ENCODE peak calls at places on chromosomes 13 and 19, in five cellular contexts. Y is cardiac muscle cell, C is neural progenitor cell, T is MG63, Q is skeletal muscle cell. L is an unnamed sample.

GRCh38 chr13:46885018-46885417 is 11.8 kb downstream of the HTR2A start:
- DNase-seq in Y (no peak), C (no peak), T (no peak), Q (no peak), L (no peak)

GRCh38 chr13:70297219-70297618 is 189.0 kb upstream of the KLHL1 start:
- DNase-seq in Y (no peak), C (no peak), T (no peak), Q (no peak), L (no peak)

GRCh38 chr13:34174671-34175145 is 356.8 kb downstream of the RFC3 start:
- DNase-seq in Y (peak), C (no peak), T (no peak), Q (no peak), L (no peak)

GRCh38 chr19:3123956-3124355 is 11.9 kb upstream of the GNA15 start:
- DNase-seq in Y (no peak), C (no peak), T (no peak), Q (no peak), L (no peak)

GRCh38 chr13:97004096-97004876 is 10.0 kb upstream of the OXGR1 start:
- DNase-seq in Y (peak), C (no peak), T (no peak), Q (no peak), L (no peak)

GRCh38 chr19:3661284-3662238 is 35.0 kb upstream of the CACTIN start:
- DNase-seq in Y (no peak), C (no peak), T (no peak), Q (no peak), L (no peak)

GRCh38 chr13:69565334-69565733 is 542.3 kb upstream of the ATXN8OS start:
- DNase-seq in Y (peak), C (peak), T (peak), Q (no peak), L (peak)

GRCh38 chr19:23776507-23777205 is 18.0 kb upstream of the ZNF681 start:
- DNase-seq in Y (no peak), C (no peak), T (no peak), Q (no peak), L (no peak)

GRCh38 chr13:21237081-21237480 is 60.6 kb downstream of the MRPL57 start:
- DNase-seq in Y (no peak), C (no peak), T (no peak), Q (no peak), L (peak)

GRCh38 chr13:24161980-24162517 is 1.5 kb downstream of the SPATA13 start:
- DNase-seq in Y (no peak), C (no peak), T (no peak), Q (no peak), L (no peak)

GRCh38 chr13:40251343-40252032 is 415.0 kb downstream of the FOXO1 start:
- DNase-seq in Y (peak), C (no peak), T (no peak), Q (no peak), L (no peak)

GRCh38 chr13:67106502-67107057 is 123.6 kb downstream of the PCDH9 start:
- DNase-seq in Y (no peak), C (no peak), T (no peak), Q (no peak), L (no peak)

GRCh38 chr13:25375727-25376358 is 4.1 kb downstream of the ATP8A2 start:
- DNase-seq in Y (peak), C (peak), T (no peak), Q (no peak), L (peak)

GRCh38 chr19:17171874-17172273 is 43.3 kb upstream of the USE1 start:
- DNase-seq in Y (no peak), C (no peak), T (no peak), Q (no peak), L (no peak)

DNA sequence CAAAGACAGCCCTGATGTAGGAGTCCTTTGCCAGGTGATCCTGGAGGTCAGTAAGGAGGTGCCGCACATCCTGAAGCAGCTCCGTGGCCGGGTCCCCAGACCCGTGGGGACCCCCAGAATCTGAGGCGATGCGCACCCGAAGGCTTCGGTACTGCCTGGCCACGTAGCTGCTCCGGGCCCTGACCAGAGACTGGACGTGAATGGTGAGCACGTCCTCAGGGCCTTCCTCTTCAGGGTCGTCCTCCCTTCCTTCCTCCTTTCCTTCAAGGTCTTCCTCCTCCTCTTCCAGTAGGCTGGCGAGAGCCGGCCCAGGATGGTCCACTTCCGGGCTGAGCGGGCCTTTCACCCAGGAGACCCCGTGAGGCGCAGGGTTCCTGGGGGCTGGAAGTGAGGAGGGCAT is 7.5 kb downstream of the RINL start:
- DNase-seq in Y (no peak), C (no peak), T (no peak), Q (no peak), L (no peak)
- H3K4me3 ChIP-seq in Y (no peak), C (no peak), T (no peak), Q (no peak), L (no peak)

GRCh38 chr13:52406629-52407028 is 657 bp upstream of the THSD1 start:
- DNase-seq in Y (no peak), C (no peak), T (no peak), Q (no peak), L (no peak)
- H3K4me3 ChIP-seq in Y (no peak), C (peak), T (peak), Q (peak), L (no peak)

GRCh38 chr19:7524523-7524922 is 2.1 kb downstream of the MCOLN1 start:
- DNase-seq in Y (no peak), C (no peak), T (no peak), Q (no peak), L (no peak)
- H3K4me3 ChIP-seq in Y (no peak), C (no peak), T (no peak), Q (no peak), L (no peak)

DNA sequence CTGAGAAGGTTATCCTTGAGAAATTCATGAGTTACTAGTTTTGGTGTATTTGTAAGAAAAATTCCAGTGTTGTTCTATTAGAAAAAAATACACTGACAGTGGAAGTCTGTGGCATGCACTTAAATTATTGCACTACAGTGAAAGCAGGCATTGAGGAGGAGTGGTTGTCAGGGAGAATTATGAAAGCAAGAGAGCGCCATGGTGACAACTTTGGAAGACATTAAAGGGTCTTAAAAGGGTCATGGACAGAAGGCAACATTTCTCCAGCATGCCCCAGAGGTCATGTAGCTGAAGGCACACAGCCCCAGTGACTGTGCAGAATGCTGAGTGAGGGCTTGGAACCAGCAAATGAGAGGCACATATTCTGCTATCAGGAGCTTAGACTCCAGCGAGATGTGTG is 292.7 kb downstream of the OLFM4 start:
- DNase-seq in Y (no peak), C (no peak), T (no peak), Q (no peak), L (no peak)
- H3K4me3 ChIP-seq in Y (no peak), C (no peak), T (no peak), Q (no peak), L (no peak)

GRCh38 chr19:7292950-7293794 is 1.0 kb downstream of the INSR start:
- DNase-seq in Y (peak), C (peak), T (peak), Q (no peak), L (no peak)

GRCh38 chr19:7293795-7294570 is at the start of gene INSR:
- DNase-seq in Y (peak), C (peak), T (peak), Q (peak), L (peak)

GRCh38 chr19:7292352-7292949 is 1.8 kb downstream of the INSR start:
- DNase-seq in Y (no peak), C (no peak), T (no peak), Q (no peak), L (no peak)

GRCh38 chr19:7295912-7296486 is 1.8 kb upstream of the INSR start:
- DNase-seq in Y (no peak), C (no peak), T (no peak), Q (no peak), L (no peak)

DNA sequence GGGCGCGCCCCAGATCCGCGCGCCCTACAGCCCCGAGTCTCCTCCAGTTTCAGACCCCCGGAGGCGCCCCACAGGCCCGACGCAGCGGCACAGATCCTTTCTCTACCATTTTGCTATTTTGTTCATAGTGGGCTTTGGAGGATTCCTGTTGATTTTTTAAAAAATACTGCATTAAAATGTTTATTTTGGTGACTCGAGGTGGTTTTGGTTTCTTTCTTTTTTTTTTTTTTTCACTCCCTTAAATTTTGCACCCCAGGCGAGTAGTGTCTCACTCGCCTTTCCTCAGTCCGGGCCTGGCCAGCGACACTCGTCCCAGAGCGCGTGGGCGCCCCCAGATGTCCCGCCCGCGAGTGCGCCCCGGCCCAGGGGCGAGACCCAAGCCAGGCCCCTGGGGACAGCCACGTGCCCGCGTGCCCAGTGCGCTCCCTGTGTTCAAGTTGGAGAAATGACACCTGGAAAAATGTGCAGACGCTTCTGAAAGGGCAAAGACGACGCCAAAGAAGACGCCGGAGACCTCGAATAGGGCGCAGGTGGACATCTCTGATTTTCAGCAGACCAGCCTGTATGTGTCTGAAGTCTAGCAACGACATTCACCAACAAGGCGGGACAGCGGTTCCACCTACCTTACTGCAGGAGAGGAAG is 478 bp upstream of the INSR start:
- DNase-seq in Y (peak), C (peak), T (peak), Q (peak), L (peak)
- H3K4me3 ChIP-seq in Y (peak), C (peak), T (peak), Q (peak), L (peak)

GRCh38 chr19:55552620-55553019 is 7.3 kb upstream of the SBK3 start:
- DNase-seq in Y (peak), C (no peak), T (peak), Q (peak), L (no peak)

GRCh38 chr19:55552206-55552605 is 6.9 kb upstream of the SBK3 start:
- DNase-seq in Y (no peak), C (no peak), T (no peak), Q (no peak), L (no peak)

GRCh38 chr19:55550321-55550650 is 4.9 kb upstream of the SBK3 start:
- DNase-seq in Y (no peak), C (no peak), T (no peak), Q (no peak), L (no peak)

GRCh38 chr19:55546822-55547614 is 1.7 kb upstream of the SBK3 start:
- DNase-seq in Y (peak), C (peak), T (peak), Q (peak), L (no peak)

DNA sequence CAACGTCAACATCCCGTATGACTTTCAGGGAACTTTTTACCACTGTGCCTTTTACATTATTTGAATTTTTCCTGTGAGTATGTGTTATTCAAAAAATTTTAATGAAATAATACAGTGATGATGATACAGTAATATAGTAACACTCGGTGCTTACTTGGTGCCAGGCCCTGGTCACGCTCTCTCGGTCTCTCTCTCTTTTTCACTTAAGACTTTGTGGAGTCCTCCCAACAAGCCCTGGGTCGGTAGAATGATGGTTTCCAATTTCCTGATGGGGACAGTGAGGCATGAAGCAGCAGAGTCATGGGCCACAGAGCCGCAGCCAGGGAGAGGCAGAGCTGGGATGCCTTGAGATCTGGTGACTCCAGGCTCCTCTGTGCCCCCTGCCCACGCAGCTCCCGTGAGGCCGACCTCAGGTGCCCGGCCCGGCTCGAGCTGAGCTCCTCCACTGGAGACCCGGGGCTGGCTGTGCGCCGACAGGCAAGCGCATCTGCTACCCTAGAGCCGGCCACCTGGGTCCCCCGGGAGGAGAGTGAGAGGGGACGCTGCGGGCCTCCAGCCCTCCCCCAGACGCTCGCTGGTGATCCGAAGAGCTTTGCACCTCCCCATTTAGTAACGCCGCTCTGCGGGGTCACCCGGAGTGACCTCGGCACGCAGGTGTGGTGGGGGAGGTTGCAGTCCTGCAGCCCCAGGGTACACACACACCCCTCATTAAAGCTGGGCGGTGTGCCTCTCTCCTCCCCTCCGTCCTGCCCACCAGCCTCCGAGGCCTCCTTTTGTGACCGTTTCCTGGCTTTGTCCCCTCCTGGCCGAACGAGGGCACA is 4.4 kb upstream of the SBK3 start:
- DNase-seq in Y (peak), C (peak), T (peak), Q (peak), L (no peak)
- H3K4me3 ChIP-seq in Y (no peak), C (peak), T (peak), Q (peak), L (no peak)

GRCh38 chr13:28532226-28533048 is 37.5 kb upstream of the FLT1 start:
- DNase-seq in Y (peak), C (peak), T (peak), Q (no peak), L (no peak)

GRCh38 chr13:28531956-28532225 is 37.0 kb upstream of the FLT1 start:
- DNase-seq in Y (no peak), C (no peak), T (no peak), Q (no peak), L (no peak)

GRCh38 chr13:28529836-28530235 is 34.9 kb upstream of the FLT1 start:
- DNase-seq in Y (no peak), C (no peak), T (no peak), Q (no peak), L (no peak)

GRCh38 chr13:28530729-28531194 is 35.8 kb upstream of the FLT1 start:
- DNase-seq in Y (peak), C (no peak), T (no peak), Q (no peak), L (no peak)

GRCh38 chr13:28531195-28531955 is 36.4 kb upstream of the FLT1 start:
- DNase-seq in Y (peak), C (peak), T (peak), Q (no peak), L (no peak)
- H3K4me3 ChIP-seq in Y (peak), C (peak), T (peak), Q (peak), L (no peak)

GRCh38 chr13:41742917-41743552 is 217.9 kb downstream of the VWA8 start:
- DNase-seq in Y (no peak), C (no peak), T (no peak), Q (no peak), L (no peak)

GRCh38 chr13:41746259-41746658 is 214.7 kb downstream of the VWA8 start:
- DNase-seq in Y (peak), C (no peak), T (peak), Q (peak), L (no peak)

DNA sequence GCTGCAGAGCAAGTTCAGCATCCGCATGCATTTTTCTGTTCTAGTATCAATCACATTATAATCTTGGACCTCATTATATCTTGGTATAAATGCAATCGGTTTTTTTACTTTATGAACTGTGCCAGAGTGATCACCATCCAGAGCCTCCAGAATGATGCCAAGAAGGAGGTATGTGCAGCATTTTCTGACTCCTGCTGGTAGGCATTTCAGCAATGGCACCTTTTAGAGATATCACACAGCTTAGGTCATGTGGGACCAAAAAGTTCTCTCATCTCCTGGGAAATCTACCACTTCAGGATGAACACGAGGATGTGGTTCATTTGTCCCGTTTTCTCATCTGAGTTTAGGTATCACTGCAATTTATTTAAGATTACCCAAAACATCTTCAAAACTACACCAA is 220.4 kb downstream of the VWA8 start:
- DNase-seq in Y (no peak), C (no peak), T (no peak), Q (no peak), L (no peak)
- H3K4me3 ChIP-seq in Y (no peak), C (no peak), T (no peak), Q (no peak), L (no peak)

GRCh38 chr19:7676854-7677253 is at the start of gene MCEMP1:
- DNase-seq in Y (no peak), C (no peak), T (no peak), Q (no peak), L (no peak)
- H3K4me3 ChIP-seq in Y (no peak), C (no peak), T (no peak), Q (no peak), L (peak)